ENCODE peak calls at places on chromosome 6, in six cellular contexts. One of them, this sample, is unnamed.

GRCh38 chr6:127446356-127446755 is 12.8 kb downstream of the KIAA0408 start:
- DNase-seq in NCI-H460: no peak
- DNase-seq in stomach: no peak
- DNase-seq in glomerular endothelial cell: no peak
- DNase-seq in DND-41: peak; percentile 16
- DNase-seq in endothelial cell: no peak
- DNase-seq in this sample: peak; percentile 16

GRCh38 chr6:43836507-43836906 is 66.5 kb downstream of the VEGFA start:
- DNase-seq in DND-41: no peak
- DNase-seq in stomach: no peak
- DNase-seq in NCI-H460: no peak
- DNase-seq in endothelial cell: no peak
- DNase-seq in glomerular endothelial cell: no peak
- DNase-seq in this sample: no peak

GRCh38 chr6:141580988-141581387 is 551.7 kb upstream of the GJE1 start:
- DNase-seq in endothelial cell: no peak
- DNase-seq in stomach: no peak
- DNase-seq in NCI-H460: no peak
- DNase-seq in glomerular endothelial cell: no peak
- DNase-seq in DND-41: no peak
- DNase-seq in this sample: peak; percentile 66

GRCh38 chr6:136113736-136114173 is 136.4 kb downstream of the MTFR2 start:
- DNase-seq in endothelial cell: peak; percentile 57
- DNase-seq in stomach: no peak
- DNase-seq in NCI-H460: no peak
- DNase-seq in DND-41: no peak
- DNase-seq in glomerular endothelial cell: peak; percentile 81
- DNase-seq in this sample: peak; percentile 95

GRCh38 chr6:170253226-170253909 is 37.5 kb downstream of the DLL1 start:
- DNase-seq in DND-41: no peak
- DNase-seq in NCI-H460: no peak
- DNase-seq in glomerular endothelial cell: no peak
- DNase-seq in endothelial cell: no peak
- DNase-seq in stomach: no peak
- DNase-seq in this sample: no peak

GRCh38 chr6:93417421-93417996 is 1.9 kb downstream of the EPHA7 start:
- DNase-seq in endothelial cell: peak; percentile 37
- DNase-seq in glomerular endothelial cell: no peak
- DNase-seq in stomach: no peak
- DNase-seq in DND-41: no peak
- DNase-seq in NCI-H460: no peak
- DNase-seq in this sample: peak; percentile 46

GRCh38 chr6:142773859-142774258 is 171.1 kb downstream of the HIVEP2 start:
- DNase-seq in endothelial cell: no peak
- DNase-seq in NCI-H460: no peak
- DNase-seq in stomach: no peak
- DNase-seq in glomerular endothelial cell: no peak
- DNase-seq in DND-41: peak; percentile 22
- DNase-seq in this sample: no peak

GRCh38 chr6:75143186-75143585 is 62.7 kb downstream of the COL12A1 start:
- DNase-seq in stomach: no peak
- DNase-seq in glomerular endothelial cell: no peak
- DNase-seq in NCI-H460: no peak
- DNase-seq in endothelial cell: no peak
- DNase-seq in DND-41: no peak
- DNase-seq in this sample: peak; percentile 78

GRCh38 chr6:73134588-73134987 is 90.7 kb downstream of the KHDC1L start:
- DNase-seq in glomerular endothelial cell: no peak
- DNase-seq in stomach: no peak
- DNase-seq in NCI-H460: peak; percentile 8
- DNase-seq in endothelial cell: peak; percentile 83
- DNase-seq in DND-41: peak; percentile 36
- DNase-seq in this sample: peak; percentile 67

GRCh38 chr6:16336056-16336810 is 97.8 kb downstream of the GMPR start:
- DNase-seq in NCI-H460: no peak
- DNase-seq in stomach: no peak
- DNase-seq in glomerular endothelial cell: no peak
- DNase-seq in DND-41: no peak
- DNase-seq in endothelial cell: no peak
- DNase-seq in this sample: no peak

GRCh38 chr6:130679684-130680083 is 147.5 kb upstream of the SMLR1 start:
- DNase-seq in NCI-H460: no peak
- DNase-seq in DND-41: no peak
- DNase-seq in endothelial cell: no peak
- DNase-seq in glomerular endothelial cell: no peak
- DNase-seq in stomach: no peak
- DNase-seq in this sample: no peak

GRCh38 chr6:129567374-129567773 is 142.6 kb downstream of the ARHGAP18 start:
- DNase-seq in endothelial cell: peak; percentile 53
- DNase-seq in stomach: no peak
- DNase-seq in NCI-H460: no peak
- DNase-seq in DND-41: peak; percentile 14
- DNase-seq in glomerular endothelial cell: no peak
- DNase-seq in this sample: peak; percentile 15

GRCh38 chr6:126905917-126906316 is 212.6 kb upstream of the RSPO3 start:
- DNase-seq in stomach: no peak
- DNase-seq in endothelial cell: no peak
- DNase-seq in NCI-H460: no peak
- DNase-seq in DND-41: no peak
- DNase-seq in glomerular endothelial cell: no peak
- DNase-seq in this sample: peak; percentile 3

GRCh38 chr6:52612336-52613096 is 35.7 kb upstream of the TRAM2 start:
- DNase-seq in DND-41: no peak
- DNase-seq in stomach: no peak
- DNase-seq in glomerular endothelial cell: no peak
- DNase-seq in endothelial cell: no peak
- DNase-seq in NCI-H460: no peak
- DNase-seq in this sample: peak; percentile 48

GRCh38 chr6:107418118-107418517 is 41.2 kb downstream of the PDSS2 start:
- DNase-seq in glomerular endothelial cell: peak; percentile 2
- DNase-seq in DND-41: no peak
- DNase-seq in stomach: no peak
- DNase-seq in NCI-H460: no peak
- DNase-seq in endothelial cell: no peak
- DNase-seq in this sample: peak; percentile 30

GRCh38 chr6:14734416-14735340 is 511.2 kb upstream of the JARID2 start:
- DNase-seq in glomerular endothelial cell: no peak
- DNase-seq in NCI-H460: no peak
- DNase-seq in stomach: no peak
- DNase-seq in endothelial cell: no peak
- DNase-seq in DND-41: no peak
- DNase-seq in this sample: peak; percentile 90

GRCh38 chr6:166627875-166628849 is 1.1 kb upstream of the RPS6KA2 start:
- DNase-seq in stomach: peak; percentile 76
- DNase-seq in endothelial cell: peak; percentile 87
- DNase-seq in glomerular endothelial cell: no peak
- DNase-seq in NCI-H460: no peak
- DNase-seq in DND-41: peak; percentile 74
- DNase-seq in this sample: peak; percentile 58

GRCh38 chr6:52155791-52156576 is 30.2 kb upstream of the IL17A start:
- DNase-seq in endothelial cell: peak; percentile 25
- DNase-seq in glomerular endothelial cell: peak; percentile 23
- DNase-seq in DND-41: no peak
- DNase-seq in stomach: no peak
- DNase-seq in NCI-H460: no peak
- DNase-seq in this sample: no peak

GRCh38 chr6:31822038-31822821 is 5.3 kb upstream of the HSPA1B start:
- DNase-seq in glomerular endothelial cell: no peak
- DNase-seq in stomach: peak; percentile 88
- DNase-seq in endothelial cell: peak; percentile 14
- DNase-seq in DND-41: peak; percentile 64
- DNase-seq in NCI-H460: peak; percentile 94
- DNase-seq in this sample: peak; percentile 91

GRCh38 chr6:137873273-137873762 is 6.3 kb downstream of the TNFAIP3 start:
- DNase-seq in NCI-H460: peak; percentile 64
- DNase-seq in glomerular endothelial cell: no peak
- DNase-seq in DND-41: no peak
- DNase-seq in stomach: peak; percentile 78
- DNase-seq in endothelial cell: no peak
- DNase-seq in this sample: peak; percentile 97

GRCh38 chr6:473356-473755 is 81.8 kb downstream of the IRF4 start:
- DNase-seq in glomerular endothelial cell: no peak
- DNase-seq in DND-41: no peak
- DNase-seq in endothelial cell: no peak
- DNase-seq in stomach: no peak
- DNase-seq in NCI-H460: no peak
- DNase-seq in this sample: no peak

GRCh38 chr6:27814665-27815424 is 97.4 kb downstream of the OR2B2 start:
- DNase-seq in NCI-H460: peak; percentile 89
- DNase-seq in stomach: peak; percentile 79
- DNase-seq in DND-41: no peak
- DNase-seq in glomerular endothelial cell: peak; percentile 94
- DNase-seq in endothelial cell: peak; percentile 63
- DNase-seq in this sample: peak; percentile 99

GRCh38 chr6:56437171-56437900 is 190.0 kb upstream of the COL21A1 start:
- DNase-seq in NCI-H460: no peak
- DNase-seq in stomach: no peak
- DNase-seq in endothelial cell: no peak
- DNase-seq in glomerular endothelial cell: no peak
- DNase-seq in DND-41: no peak
- DNase-seq in this sample: no peak

GRCh38 chr6:26363882-26364825 is 844 bp upstream of the BTN3A2 start:
- DNase-seq in endothelial cell: no peak
- DNase-seq in NCI-H460: no peak
- DNase-seq in glomerular endothelial cell: no peak
- DNase-seq in stomach: no peak
- DNase-seq in DND-41: peak; percentile 50
- DNase-seq in this sample: peak; percentile 20

GRCh38 chr6:144331610-144332009 is 46.5 kb downstream of the UTRN start:
- DNase-seq in NCI-H460: no peak
- DNase-seq in endothelial cell: no peak
- DNase-seq in DND-41: no peak
- DNase-seq in stomach: no peak
- DNase-seq in glomerular endothelial cell: no peak
- DNase-seq in this sample: no peak

GRCh38 chr6:39058471-39059147 is 10.0 kb downstream of the GLP1R start:
- DNase-seq in DND-41: no peak
- DNase-seq in glomerular endothelial cell: no peak
- DNase-seq in endothelial cell: no peak
- DNase-seq in stomach: no peak
- DNase-seq in NCI-H460: no peak
- DNase-seq in this sample: no peak

This sample was measured in cardiac fibroblast.